ENCODE peak calls at places on chromosome 5, in eight cellular contexts. One of them, this sample, is unnamed.

GRCh38 chr5:137822158-137822764 is 45.4 kb upstream of the MYOT start:
- DNase-seq in left ventricle myocardium inferior: no peak
- DNase-seq in A549: peak
- DNase-seq in Peyer's patch: peak
- DNase-seq in tibial nerve: no peak
- DNase-seq in PC-9: no peak
- DNase-seq in OCI-LY7: peak
- DNase-seq in HL-60: peak
- DNase-seq in this sample: peak

GRCh38 chr5:77635073-77635472 is 3.4 kb downstream of the OTP start:
- DNase-seq in Peyer's patch: no peak
- DNase-seq in tibial nerve: no peak
- DNase-seq in left ventricle myocardium inferior: no peak
- DNase-seq in OCI-LY7: no peak
- DNase-seq in HL-60: no peak
- DNase-seq in PC-9: no peak
- DNase-seq in A549: no peak
- DNase-seq in this sample: no peak

GRCh38 chr5:150224483-150225027 is 34.7 kb downstream of the SLC6A7 start:
- DNase-seq in tibial nerve: no peak
- DNase-seq in A549: no peak
- DNase-seq in Peyer's patch: no peak
- DNase-seq in OCI-LY7: no peak
- DNase-seq in HL-60: no peak
- DNase-seq in left ventricle myocardium inferior: no peak
- DNase-seq in PC-9: no peak
- DNase-seq in this sample: no peak

GRCh38 chr5:149227168-149227826 is 44.4 kb upstream of the AFAP1L1 start:
- DNase-seq in tibial nerve: no peak
- DNase-seq in Peyer's patch: no peak
- DNase-seq in OCI-LY7: no peak
- DNase-seq in A549: no peak
- DNase-seq in PC-9: peak
- DNase-seq in HL-60: no peak
- DNase-seq in left ventricle myocardium inferior: no peak
- DNase-seq in this sample: no peak

GRCh38 chr5:73135429-73136276 is 15.3 kb downstream of the TMEM171 start:
- DNase-seq in left ventricle myocardium inferior: no peak
- DNase-seq in HL-60: no peak
- DNase-seq in tibial nerve: no peak
- DNase-seq in Peyer's patch: no peak
- DNase-seq in PC-9: peak
- DNase-seq in OCI-LY7: peak
- DNase-seq in A549: peak
- DNase-seq in this sample: no peak

GRCh38 chr5:3009605-3010004 is 258.1 kb upstream of the IRX2 start:
- DNase-seq in A549: no peak
- DNase-seq in Peyer's patch: no peak
- DNase-seq in left ventricle myocardium inferior: no peak
- DNase-seq in OCI-LY7: no peak
- DNase-seq in tibial nerve: no peak
- DNase-seq in HL-60: no peak
- DNase-seq in PC-9: no peak
- DNase-seq in this sample: no peak

GRCh38 chr5:4575608-4576007 is 564.5 kb upstream of the ADAMTS16 start:
- DNase-seq in Peyer's patch: no peak
- DNase-seq in HL-60: no peak
- DNase-seq in tibial nerve: no peak
- DNase-seq in A549: no peak
- DNase-seq in PC-9: no peak
- DNase-seq in OCI-LY7: no peak
- DNase-seq in left ventricle myocardium inferior: no peak
- DNase-seq in this sample: no peak

GRCh38 chr5:178778919-178779318 is 48.5 kb upstream of the ZNF354A start:
- DNase-seq in PC-9: no peak
- DNase-seq in tibial nerve: no peak
- DNase-seq in HL-60: no peak
- DNase-seq in A549: no peak
- DNase-seq in Peyer's patch: no peak
- DNase-seq in OCI-LY7: no peak
- DNase-seq in left ventricle myocardium inferior: no peak
- DNase-seq in this sample: no peak

GRCh38 chr5:112848116-112848811 is 12.8 kb upstream of the SRP19 start:
- DNase-seq in tibial nerve: no peak
- DNase-seq in PC-9: no peak
- DNase-seq in HL-60: peak
- DNase-seq in left ventricle myocardium inferior: no peak
- DNase-seq in A549: peak
- DNase-seq in Peyer's patch: no peak
- DNase-seq in OCI-LY7: peak
- DNase-seq in this sample: no peak

GRCh38 chr5:150409638-150410523 is 2.8 kb downstream of the CD74 start:
- DNase-seq in tibial nerve: peak
- DNase-seq in left ventricle myocardium inferior: peak
- DNase-seq in Peyer's patch: peak
- DNase-seq in A549: peak
- DNase-seq in OCI-LY7: peak
- DNase-seq in PC-9: peak
- DNase-seq in HL-60: peak
- DNase-seq in this sample: peak

GRCh38 chr5:171342362-171343111 is 33.5 kb downstream of the TLX3 start:
- DNase-seq in A549: peak
- DNase-seq in left ventricle myocardium inferior: no peak
- DNase-seq in PC-9: peak
- DNase-seq in Peyer's patch: peak
- DNase-seq in HL-60: peak
- DNase-seq in tibial nerve: no peak
- DNase-seq in OCI-LY7: peak
- DNase-seq in this sample: no peak

GRCh38 chr5:176875014-176875550 is 24.1 kb downstream of the HK3 start:
- DNase-seq in tibial nerve: no peak
- DNase-seq in HL-60: no peak
- DNase-seq in PC-9: no peak
- DNase-seq in A549: no peak
- DNase-seq in Peyer's patch: no peak
- DNase-seq in OCI-LY7: no peak
- DNase-seq in left ventricle myocardium inferior: no peak
- DNase-seq in this sample: no peak

GRCh38 chr5:59321631-59322030 is 571.9 kb downstream of the PDE4D start:
- DNase-seq in Peyer's patch: no peak
- DNase-seq in tibial nerve: no peak
- DNase-seq in HL-60: no peak
- DNase-seq in PC-9: no peak
- DNase-seq in left ventricle myocardium inferior: no peak
- DNase-seq in A549: no peak
- DNase-seq in OCI-LY7: no peak
- DNase-seq in this sample: no peak

GRCh38 chr5:158317507-158317906 is 458.6 kb upstream of the CLINT1 start:
- DNase-seq in tibial nerve: no peak
- DNase-seq in HL-60: no peak
- DNase-seq in OCI-LY7: no peak
- DNase-seq in PC-9: no peak
- DNase-seq in left ventricle myocardium inferior: no peak
- DNase-seq in A549: no peak
- DNase-seq in Peyer's patch: no peak
- DNase-seq in this sample: no peak

GRCh38 chr5:68290260-68290674 is 74.7 kb downstream of the PIK3R1 start:
- DNase-seq in tibial nerve: no peak
- DNase-seq in left ventricle myocardium inferior: peak
- DNase-seq in OCI-LY7: no peak
- DNase-seq in Peyer's patch: no peak
- DNase-seq in A549: no peak
- DNase-seq in PC-9: no peak
- DNase-seq in HL-60: no peak
- DNase-seq in this sample: peak

GRCh38 chr5:67156976-67157583 is 39.5 kb downstream of the CD180 start:
- DNase-seq in Peyer's patch: peak
- DNase-seq in A549: peak
- DNase-seq in PC-9: peak
- DNase-seq in tibial nerve: no peak
- DNase-seq in left ventricle myocardium inferior: no peak
- DNase-seq in HL-60: no peak
- DNase-seq in OCI-LY7: peak
- DNase-seq in this sample: peak

GRCh38 chr5:149583394-149583793 is 2.1 kb downstream of the ARHGEF37 start:
- DNase-seq in PC-9: no peak
- DNase-seq in A549: no peak
- DNase-seq in left ventricle myocardium inferior: no peak
- DNase-seq in HL-60: no peak
- DNase-seq in tibial nerve: no peak
- DNase-seq in Peyer's patch: no peak
- DNase-seq in OCI-LY7: no peak
- DNase-seq in this sample: peak

GRCh38 chr5:52580921-52581320 is 206.8 kb upstream of the ITGA1 start:
- DNase-seq in left ventricle myocardium inferior: no peak
- DNase-seq in OCI-LY7: no peak
- DNase-seq in tibial nerve: no peak
- DNase-seq in Peyer's patch: no peak
- DNase-seq in A549: no peak
- DNase-seq in PC-9: no peak
- DNase-seq in HL-60: no peak
- DNase-seq in this sample: no peak

GRCh38 chr5:56589486-56589870 is 225.9 kb upstream of the MAP3K1 start:
- DNase-seq in tibial nerve: no peak
- DNase-seq in OCI-LY7: no peak
- DNase-seq in Peyer's patch: no peak
- DNase-seq in A549: no peak
- DNase-seq in PC-9: no peak
- DNase-seq in left ventricle myocardium inferior: no peak
- DNase-seq in HL-60: no peak
- DNase-seq in this sample: no peak

GRCh38 chr5:33781286-33781685 is 110.5 kb downstream of the ADAMTS12 start:
- DNase-seq in A549: no peak
- DNase-seq in HL-60: no peak
- DNase-seq in left ventricle myocardium inferior: no peak
- DNase-seq in PC-9: peak
- DNase-seq in tibial nerve: no peak
- DNase-seq in Peyer's patch: no peak
- DNase-seq in OCI-LY7: no peak
- DNase-seq in this sample: no peak

GRCh38 chr5:96114736-96115466 is 153.2 kb upstream of the ELL2 start:
- DNase-seq in A549: no peak
- DNase-seq in OCI-LY7: no peak
- DNase-seq in HL-60: no peak
- DNase-seq in left ventricle myocardium inferior: no peak
- DNase-seq in PC-9: no peak
- DNase-seq in Peyer's patch: no peak
- DNase-seq in tibial nerve: no peak
- DNase-seq in this sample: no peak
- H3K27ac ChIP-seq in A549: no peak
- H3K27ac ChIP-seq in OCI-LY7: no peak
- H3K27ac ChIP-seq in HL-60: no peak
- H3K27ac ChIP-seq in left ventricle myocardium inferior: no peak
- H3K27ac ChIP-seq in PC-9: no peak
- H3K27ac ChIP-seq in Peyer's patch: no peak
- H3K27ac ChIP-seq in tibial nerve: no peak
- H3K27ac ChIP-seq in this sample: no peak

GRCh38 chr5:160359816-160360215 is 10.6 kb downstream of the C1QTNF2 start:
- DNase-seq in tibial nerve: no peak
- DNase-seq in OCI-LY7: no peak
- DNase-seq in A549: no peak
- DNase-seq in left ventricle myocardium inferior: no peak
- DNase-seq in Peyer's patch: no peak
- DNase-seq in HL-60: no peak
- DNase-seq in PC-9: no peak
- DNase-seq in this sample: no peak
- H3K27ac ChIP-seq in tibial nerve: peak
- H3K27ac ChIP-seq in OCI-LY7: no peak
- H3K27ac ChIP-seq in A549: no peak
- H3K27ac ChIP-seq in left ventricle myocardium inferior: peak
- H3K27ac ChIP-seq in Peyer's patch: no peak
- H3K27ac ChIP-seq in HL-60: no peak
- H3K27ac ChIP-seq in PC-9: no peak
- H3K27ac ChIP-seq in this sample: no peak

DNA sequence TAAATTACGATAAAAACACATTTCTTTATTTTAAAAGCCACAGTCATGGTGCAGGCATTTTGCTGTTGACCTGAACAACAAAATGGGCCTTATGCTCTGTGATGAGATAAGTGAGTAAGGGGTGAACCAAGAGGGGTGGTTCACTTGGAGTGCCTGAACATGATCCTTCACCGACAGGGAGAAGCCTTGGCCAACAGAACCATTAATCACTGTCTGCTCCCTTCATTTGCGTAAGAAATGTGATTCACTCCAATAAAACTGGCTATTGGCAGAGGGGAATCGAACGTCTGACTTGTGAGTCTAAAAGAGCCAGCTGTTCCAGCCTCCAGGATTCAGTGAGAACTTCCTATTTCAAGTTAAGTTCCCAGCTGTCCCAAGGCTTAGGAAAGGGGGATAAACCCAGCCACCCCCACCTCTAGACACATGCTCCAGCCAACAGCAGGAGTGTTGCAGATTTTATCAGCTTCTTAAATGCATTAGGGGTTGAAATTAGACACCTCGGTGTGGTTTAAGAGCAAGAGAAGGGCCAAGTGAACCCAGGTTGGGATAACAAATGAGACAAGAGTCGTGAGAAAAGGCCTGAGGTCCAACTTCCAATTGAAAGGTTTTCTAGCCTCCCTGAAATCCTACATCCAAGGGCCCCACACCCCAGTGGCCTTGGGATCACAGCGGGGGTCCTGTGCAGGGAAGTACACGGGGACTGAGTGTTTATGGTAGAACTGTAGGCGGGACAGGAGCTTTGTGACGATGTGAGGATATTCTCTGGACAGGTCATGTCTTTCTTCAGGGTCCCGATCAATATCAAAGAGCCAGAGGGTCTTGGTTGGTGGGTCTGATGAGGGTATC is 131.4 kb upstream of the LHFPL2 start:
- DNase-seq in left ventricle myocardium inferior: no peak
- DNase-seq in HL-60: no peak
- DNase-seq in A549: no peak
- DNase-seq in tibial nerve: no peak
- DNase-seq in OCI-LY7: no peak
- DNase-seq in PC-9: peak
- DNase-seq in Peyer's patch: no peak
- DNase-seq in this sample: no peak
- H3K27ac ChIP-seq in left ventricle myocardium inferior: peak
- H3K27ac ChIP-seq in HL-60: no peak
- H3K27ac ChIP-seq in A549: peak
- H3K27ac ChIP-seq in tibial nerve: no peak
- H3K27ac ChIP-seq in OCI-LY7: no peak
- H3K27ac ChIP-seq in PC-9: peak
- H3K27ac ChIP-seq in Peyer's patch: no peak
- H3K27ac ChIP-seq in this sample: no peak

DNA sequence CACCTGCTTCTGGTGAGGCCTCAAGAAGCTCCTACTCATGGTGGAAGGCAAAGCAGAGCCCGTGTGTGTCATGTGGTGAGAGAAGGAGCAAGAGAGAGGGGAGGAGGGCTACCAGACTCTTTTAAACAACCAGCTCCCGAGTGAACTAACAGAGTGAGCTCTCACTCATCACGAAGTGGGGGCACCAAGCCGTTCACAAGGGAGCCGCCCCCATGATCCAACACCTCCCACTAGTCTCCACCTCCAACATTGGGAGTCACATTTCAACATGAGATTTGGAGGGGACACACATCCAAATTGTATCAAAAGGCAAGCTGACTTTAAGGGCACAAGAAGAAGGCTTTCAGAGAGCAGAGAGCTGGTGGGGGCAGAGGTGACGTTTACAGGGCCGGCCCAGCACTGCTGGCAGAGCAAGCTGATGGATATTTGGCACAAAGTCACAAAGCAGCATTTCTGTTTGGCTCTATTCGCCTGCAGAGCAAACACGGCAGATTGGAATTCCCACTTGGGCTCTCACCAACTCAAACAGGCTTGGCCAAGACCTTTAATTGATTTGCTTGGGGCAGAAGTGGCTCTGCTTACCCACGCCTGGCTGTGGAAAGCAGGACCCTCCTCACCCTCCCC is 20.0 kb downstream of the PITX1 start:
- DNase-seq in PC-9: no peak
- DNase-seq in OCI-LY7: no peak
- DNase-seq in tibial nerve: no peak
- DNase-seq in A549: no peak
- DNase-seq in Peyer's patch: peak
- DNase-seq in left ventricle myocardium inferior: no peak
- DNase-seq in HL-60: no peak
- DNase-seq in this sample: no peak
- H3K27ac ChIP-seq in PC-9: no peak
- H3K27ac ChIP-seq in OCI-LY7: no peak
- H3K27ac ChIP-seq in tibial nerve: no peak
- H3K27ac ChIP-seq in A549: no peak
- H3K27ac ChIP-seq in Peyer's patch: no peak
- H3K27ac ChIP-seq in left ventricle myocardium inferior: no peak
- H3K27ac ChIP-seq in HL-60: no peak
- H3K27ac ChIP-seq in this sample: no peak